ENCODE peak calls at places on chromosomes 11 and 22, in eight cellular contexts. E is cardiac fibroblast, J is IMR-90, Y is mesothelial cell of epicardium, Q is AG10803, B is Panc1, H is astrocyte of the cerebellum, R is keratinocyte. P is an unnamed sample.

GRCh38 chr22:48642550-48642949 is 1185.1 kb downstream of the BRD1 start:
- DNase-seq in Q (no peak), Y (no peak), H (no peak), E (no peak), B (no peak), J (no peak), R (no peak), P (no peak)

GRCh38 chr22:25655536-25655935 is 86.5 kb upstream of the MYO18B start:
- DNase-seq in Y (no peak), E (no peak), Q (no peak), J (no peak), R (no peak), H (no peak), B (no peak), P (no peak)

GRCh38 chr11:20597137-20597923 is 2.1 kb upstream of the SLC6A5 start:
- DNase-seq in E (no peak), H (no peak), Q (no peak), B (no peak), R (no peak), J (no peak), Y (no peak), P (no peak)

GRCh38 chr22:30553971-30554370 is 7.4 kb upstream of the SEC14L6 start:
- DNase-seq in H (no peak), Q (no peak), B (no peak), R (no peak), E (no peak), Y (no peak), J (no peak), P (no peak)

GRCh38 chr22:46070215-46070721 is 80.1 kb upstream of the PPARA start:
- DNase-seq in J (peak; percentile 42), Q (peak; percentile 75), R (no peak), H (no peak), Y (peak; percentile 23), E (peak; percentile 74), B (no peak), P (peak; percentile 47)

GRCh38 chr11:12110201-12110713 is at the start of gene MICAL2:
- DNase-seq in H (no peak), Y (peak; percentile 70), B (no peak), Q (peak; percentile 86), J (peak; percentile 85), R (no peak), E (peak; percentile 92), P (peak; percentile 65)

GRCh38 chr11:133818302-133818701 is 27.0 kb downstream of the SPATA19 start:
- DNase-seq in Y (no peak), H (no peak), R (no peak), B (no peak), Q (no peak), J (no peak), E (no peak), P (no peak)

GRCh38 chr11:69912911-69913451 is 93.8 kb upstream of the FGF3 start:
- DNase-seq in E (no peak), R (no peak), B (no peak), J (peak; percentile 20), Q (no peak), Y (peak; percentile 13), H (no peak), P (no peak)

GRCh38 chr22:18152519-18152918 is 2.5 kb downstream of the USP18 start:
- DNase-seq in R (no peak), B (no peak), Y (no peak), Q (no peak), E (no peak), H (no peak), J (no peak), P (no peak)

GRCh38 chr11:110711776-110712642 is at the start of gene ARHGAP20:
- DNase-seq in H (no peak), B (no peak), Q (peak; percentile 33), J (peak; percentile 71), Y (peak; percentile 56), E (peak; percentile 83), R (no peak), P (peak; percentile 71)

DNA sequence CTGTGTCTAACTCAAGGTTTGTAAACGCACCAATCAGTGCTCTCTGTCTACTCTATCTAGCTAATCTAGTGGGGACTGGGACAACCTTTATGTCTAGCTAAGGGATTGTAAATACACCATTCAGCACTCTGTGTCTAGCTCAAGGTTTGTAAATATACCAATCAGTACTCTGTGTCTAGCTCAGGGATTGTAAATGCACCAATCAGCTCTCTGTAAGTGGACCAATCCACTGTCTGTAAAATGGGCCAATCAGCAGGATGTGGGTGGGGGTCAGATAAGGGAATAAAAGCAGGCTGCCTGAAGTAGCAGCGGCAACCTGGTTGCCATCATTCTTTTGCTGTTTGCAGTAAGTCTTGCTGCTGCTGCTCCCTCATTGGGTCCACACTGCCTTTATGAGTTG is 8.4 kb upstream of the CYP2D6 start:
- DNase-seq in B (no peak), Y (no peak), Q (no peak), J (no peak), R (no peak), E (no peak), H (no peak), P (no peak)
- TF ChIP-seq CTCF in B (no peak), Y (no peak), Q (no peak), J (no peak), R (no peak), E (no peak), H (no peak), P (no peak)

GRCh38 chr11:126973051-126973450 is 27.5 kb downstream of the KIRREL3 start:
- DNase-seq in E (no peak), R (no peak), B (no peak), H (no peak), Y (no peak), Q (no peak), J (no peak), P (no peak)

GRCh38 chr11:126971305-126971704 is 29.3 kb downstream of the KIRREL3 start:
- DNase-seq in R (no peak), H (no peak), B (no peak), E (no peak), Q (no peak), Y (no peak), J (no peak), P (no peak)

GRCh38 chr11:126965331-126965730 is 35.2 kb downstream of the KIRREL3 start:
- DNase-seq in Q (no peak), H (no peak), E (no peak), Y (no peak), R (no peak), J (no peak), B (no peak), P (no peak)

GRCh38 chr11:126968915-126969314 is 31.7 kb downstream of the KIRREL3 start:
- DNase-seq in Y (no peak), B (no peak), R (no peak), H (no peak), J (peak; percentile 6), Q (peak; percentile 9), E (no peak), P (no peak)

GRCh38 chr11:126969865-126970479 is 30.6 kb downstream of the KIRREL3 start:
- DNase-seq in Q (peak; percentile 80), H (peak; percentile 37), E (peak; percentile 23), B (peak; percentile 4), R (no peak), J (peak; percentile 83), Y (no peak), P (no peak)
- TF ChIP-seq CTCF in Q (peak; percentile 94), H (peak; percentile 94), E (peak; percentile 63), B (peak; percentile 63), R (peak; percentile 58), J (peak; percentile 93), Y (peak; percentile 24), P (no peak)

DNA sequence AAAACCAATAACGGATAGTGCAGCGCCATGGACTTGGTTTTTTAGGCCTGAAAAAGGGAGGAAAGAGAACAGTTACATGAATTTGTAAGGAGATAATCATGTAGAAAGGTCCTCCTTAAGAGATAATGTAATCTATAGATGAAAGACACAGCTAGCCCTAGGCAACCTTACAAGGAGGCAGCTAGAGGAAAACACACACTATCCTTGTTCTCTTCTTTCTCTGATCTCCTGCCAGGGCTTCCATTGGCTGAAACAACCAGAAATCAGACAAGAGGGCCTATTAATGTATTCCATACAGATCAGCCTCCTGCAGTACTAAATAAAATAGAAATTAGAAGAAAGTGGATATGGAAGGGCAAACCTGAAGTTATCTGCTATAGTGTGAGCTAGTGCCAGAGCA is 53.0 kb downstream of the KCNA4 start:
- DNase-seq in R (no peak), H (no peak), E (no peak), Y (no peak), B (no peak), Q (no peak), J (no peak), P (no peak)
- TF ChIP-seq CTCF in R (no peak), H (no peak), E (no peak), Y (no peak), B (no peak), Q (no peak), J (no peak), P (no peak)

GRCh38 chr11:63919267-63920125 is 2.5 kb upstream of the RCOR2 start:
- DNase-seq in R (no peak), E (no peak), H (no peak), Y (no peak), Q (no peak), B (no peak), J (no peak), P (no peak)

GRCh38 chr11:63922673-63923192 is 5.8 kb upstream of the RCOR2 start:
- DNase-seq in H (no peak), E (no peak), Y (no peak), B (no peak), Q (no peak), J (no peak), R (no peak), P (no peak)

GRCh38 chr11:63920126-63920869 is 3.3 kb upstream of the RCOR2 start:
- DNase-seq in H (no peak), R (no peak), J (no peak), Y (no peak), Q (peak; percentile 37), E (peak; percentile 55), B (no peak), P (no peak)

GRCh38 chr11:63918576-63919171 is 1.7 kb upstream of the RCOR2 start:
- DNase-seq in H (no peak), R (no peak), Q (peak; percentile 44), Y (no peak), J (no peak), B (no peak), E (no peak), P (no peak)

DNA sequence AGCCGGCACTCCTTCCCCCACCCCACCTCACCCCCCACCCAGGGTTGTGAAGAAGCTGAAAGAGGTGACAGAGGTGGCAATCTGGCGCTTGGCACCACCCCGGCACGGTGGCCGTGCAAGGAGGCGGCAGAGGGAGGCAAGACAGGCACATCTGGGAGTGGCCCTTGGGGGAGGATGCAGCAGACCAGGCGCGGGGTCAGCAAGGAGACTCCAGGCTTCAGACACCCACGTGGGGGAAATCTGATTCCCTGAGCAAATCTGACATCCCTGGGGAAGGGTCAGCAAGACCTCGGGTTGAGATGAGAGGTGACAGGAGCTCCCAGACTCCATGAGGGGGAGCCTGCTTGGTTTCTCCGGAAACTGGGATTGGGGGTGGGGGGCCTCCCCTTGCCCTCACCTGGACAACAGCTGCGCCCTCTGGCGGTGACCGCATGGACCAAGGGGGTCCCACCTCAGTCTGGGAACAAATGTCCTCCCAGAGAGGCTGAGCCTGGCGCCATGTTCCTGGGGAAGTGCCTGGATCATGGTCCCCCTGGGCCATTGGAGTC is 4.0 kb upstream of the RCOR2 start:
- DNase-seq in H (no peak), Q (no peak), E (no peak), B (no peak), R (no peak), J (no peak), Y (no peak), P (peak; percentile 49)
- TF ChIP-seq CTCF in H (peak; percentile 59), Q (peak; percentile 39), E (peak; percentile 53), B (no peak), R (no peak), J (peak; percentile 42), Y (peak; percentile 58), P (no peak)

GRCh38 chr11:83039566-83039965 is 32.1 kb downstream of the RAB30 start:
- DNase-seq in B (no peak), R (no peak), H (no peak), Y (no peak), J (no peak), Q (no peak), E (peak; percentile 26), P (no peak)
- TF ChIP-seq CTCF in B (no peak), R (no peak), H (no peak), Y (no peak), J (no peak), Q (no peak), E (no peak), P (no peak)